ENCODE peak calls at places on chromosomes 13 and 19, in six cellular contexts. D is upper lobe of left lung, E is IMR-90, R is NCI-H1092, O is posterior cingulate gyrus, K is fibroblast of the conjunctiva. Q is an unnamed sample.

GRCh38 chr13:105587786-105588185 is 947.7 kb downstream of the EFNB2 start:
- DNase-seq in D (no peak), E (peak), R (no peak), O (no peak), K (no peak), Q (no peak)

GRCh38 chr19:1261863-1262686 is 7.1 kb upstream of the CIRBP start:
- DNase-seq in O (no peak), D (peak), K (no peak), R (no peak), E (peak), Q (no peak)

GRCh38 chr19:16067205-16067938 is 8.9 kb upstream of the TPM4 start:
- DNase-seq in O (peak), K (peak), R (no peak), E (peak), D (peak), Q (no peak)

GRCh38 chr19:2424686-2425621 is 2.4 kb downstream of the TIMM13 start:
- DNase-seq in E (peak), O (peak), D (peak), R (no peak), K (peak), Q (no peak)

GRCh38 chr13:98706446-98707110 is 45.9 kb downstream of the SLC15A1 start:
- DNase-seq in K (no peak), R (no peak), D (no peak), O (no peak), E (peak), Q (no peak)

GRCh38 chr13:38902551-38902950 is 88.1 kb downstream of the STOML3 start:
- DNase-seq in O (no peak), R (no peak), K (no peak), E (no peak), D (no peak), Q (peak)

GRCh38 chr13:44312898-44313551 is 60.6 kb upstream of the SERP2 start:
- DNase-seq in R (no peak), K (peak), E (peak), O (no peak), D (no peak), Q (no peak)

GRCh38 chr19:5339950-5340636 is 519 bp downstream of the PTPRS start:
- DNase-seq in R (no peak), O (peak), K (no peak), D (peak), E (no peak), Q (peak)

GRCh38 chr13:76820759-76821158 is 65.4 kb downstream of the KCTD12 start:
- DNase-seq in K (peak), O (no peak), R (no peak), E (no peak), D (no peak), Q (no peak)

GRCh38 chr13:32837307-32837972 is 178.8 kb upstream of the KL start:
- DNase-seq in R (no peak), E (no peak), O (no peak), K (no peak), D (no peak), Q (no peak)

GRCh38 chr19:2097330-2098327 is 914 bp downstream of the IZUMO4 start:
- DNase-seq in D (peak), R (peak), K (no peak), O (no peak), E (no peak), Q (no peak)

GRCh38 chr13:78520425-78520824 is 82.9 kb downstream of the POU4F1 start:
- DNase-seq in O (no peak), E (no peak), R (no peak), K (no peak), D (no peak), Q (no peak)

GRCh38 chr19:19652482-19653295 is 9.2 kb upstream of the GMIP start:
- DNase-seq in K (no peak), E (peak), D (peak), O (no peak), R (no peak), Q (no peak)

GRCh38 chr13:53405616-53406015 is 377.0 kb downstream of the OLFM4 start:
- DNase-seq in O (no peak), K (no peak), E (no peak), R (no peak), D (peak), Q (no peak)

GRCh38 chr19:41501854-41502253 is 58.9 kb downstream of the ERICH4 start:
- DNase-seq in E (no peak), D (no peak), O (no peak), R (no peak), K (no peak), Q (no peak)

GRCh38 chr19:10155834-10156233 is 36.1 kb upstream of the EIF3G start:
- DNase-seq in E (peak), K (no peak), R (no peak), D (no peak), O (no peak), Q (no peak)